ENCODE peak calls at places on chromosomes 16 and 17, in four cellular contexts. W, R, X and V are unnamed samples.

GRCh38 chr17:48100591-48101011 is 677 bp downstream of the CBX1 start:
- DNase-seq in W (no peak), X (peak), R (peak), V (peak)

GRCh38 chr17:32241521-32242094 is 24.0 kb upstream of the RHBDL3 start:
- DNase-seq in X (no peak), W (no peak), R (no peak), V (no peak)

GRCh38 chr16:86590501-86591144 is 12.3 kb downstream of the FOXL1 start:
- DNase-seq in X (no peak), W (no peak), R (no peak), V (no peak)

GRCh38 chr17:7004398-7005253 is 7.8 kb upstream of the RNASEK start:
- DNase-seq in W (peak), X (peak), R (peak), V (peak)

GRCh38 chr16:81810894-81811538 is 31.9 kb downstream of the PLCG2 start:
- DNase-seq in R (no peak), W (peak), X (no peak), V (no peak)

GRCh38 chr17:72361892-72362291 is 241.1 kb downstream of the SOX9 start:
- DNase-seq in X (no peak), R (no peak), W (no peak), V (no peak)

GRCh38 chr17:72502940-72503341 is 382.1 kb downstream of the SOX9 start:
- DNase-seq in X (no peak), R (no peak), W (no peak), V (no peak)

GRCh38 chr17:44997733-44998520 is 29.8 kb upstream of the C1QL1 start:
- DNase-seq in W (no peak), R (no peak), X (no peak), V (no peak)

GRCh38 chr17:72244942-72245341 is 124.1 kb downstream of the SOX9 start:
- DNase-seq in X (no peak), W (no peak), R (no peak), V (no peak)

GRCh38 chr17:39141915-39142664 is 9.3 kb downstream of the PLXDC1 start:
- DNase-seq in X (no peak), W (no peak), R (no peak), V (no peak)

GRCh38 chr16:65069090-65069489 is 52.8 kb downstream of the CDH11 start:
- DNase-seq in R (no peak), X (no peak), W (no peak), V (no peak)

GRCh38 chr17:65219124-65219523 is 82.0 kb downstream of the RGS9 start:
- DNase-seq in R (no peak), W (no peak), X (no peak), V (no peak)

GRCh38 chr17:67557921-67558320 is 159.8 kb upstream of the NOL11 start:
- DNase-seq in R (no peak), X (no peak), W (no peak), V (no peak)

GRCh38 chr17:74870512-74870911 is 2.3 kb downstream of the FDXR start:
- DNase-seq in X (no peak), R (no peak), W (no peak), V (no peak)

GRCh38 chr17:63930951-63931575 is 1.1 kb downstream of the CD79B start:
- DNase-seq in R (peak), X (peak), W (no peak), V (peak)

GRCh38 chr16:76038097-76038496 is 239.1 kb upstream of the CNTNAP4 start:
- DNase-seq in W (no peak), R (no peak), X (no peak), V (no peak)

GRCh38 chr16:23597003-23597756 is 1.1 kb upstream of the NDUFAB1 start:
- DNase-seq in R (peak), W (no peak), X (peak), V (peak)

GRCh38 chr17:40486513-40487370 is 14.7 kb downstream of the TNS4 start:
- DNase-seq in W (no peak), R (no peak), X (no peak), V (no peak)

GRCh38 chr16:28261916-28262315 is 30.4 kb upstream of the SBK1 start:
- DNase-seq in R (no peak), W (no peak), X (no peak), V (no peak)

GRCh38 chr16:86575754-86576557 is 2.4 kb upstream of the FOXL1 start:
- DNase-seq in W (no peak), X (peak), R (peak), V (peak)

GRCh38 chr16:9929313-9929712 is 252.9 kb downstream of the GRIN2A start:
- DNase-seq in W (peak), R (no peak), X (no peak), V (no peak)

GRCh38 chr17:28843810-28844137 is 1.2 kb upstream of the FAM222B start:
- DNase-seq in R (no peak), W (no peak), X (no peak), V (no peak)

GRCh38 chr17:33687831-33688230 is 394.7 kb upstream of the ASIC2 start:
- DNase-seq in X (no peak), R (no peak), W (no peak), V (no peak)

GRCh38 chr16:11783319-11784047 is 13.6 kb downstream of the ZC3H7A start:
- DNase-seq in X (peak), R (no peak), W (peak), V (no peak)

GRCh38 chr17:7775058-7775457 is 57.5 kb downstream of the DNAH2 start:
- DNase-seq in R (no peak), W (no peak), X (no peak), V (no peak)

GRCh38 chr17:36482611-36483504 is 3.6 kb upstream of the ZNHIT3 start:
- DNase-seq in R (peak), X (peak), W (peak), V (peak)

GRCh38 chr16:1464196-1464893 is 10.5 kb downstream of the CLCN7 start:
- DNase-seq in X (no peak), R (peak), W (no peak), V (no peak)

GRCh38 chr17:37708616-37709212 is 36.1 kb downstream of the HNF1B start:
- DNase-seq in R (no peak), X (no peak), W (no peak), V (no peak)

GRCh38 chr17:30831663-30832437 is at the start of gene ATAD5:
- DNase-seq in W (peak), R (peak), X (peak), V (peak)

GRCh38 chr17:34383225-34383615 is 20.2 kb upstream of the CCL1 start:
- DNase-seq in R (no peak), W (no peak), X (no peak), V (no peak)

GRCh38 chr17:20228860-20229259 is 219.7 kb downstream of the SPECC1 start:
- DNase-seq in R (no peak), X (no peak), W (no peak), V (no peak)

GRCh38 chr16:10039220-10040096 is 142.8 kb downstream of the GRIN2A start:
- DNase-seq in X (no peak), R (peak), W (no peak), V (peak)

GRCh38 chr17:34902761-34903325 is 58.4 kb downstream of the CCT6B start:
- DNase-seq in W (no peak), X (no peak), R (no peak), V (peak)

GRCh38 chr16:4944333-4945281 is 7.7 kb upstream of the PPL start:
- DNase-seq in X (peak), W (no peak), R (peak), V (peak)

GRCh38 chr17:42347198-42347597 is 41.0 kb downstream of the STAT3 start:
- DNase-seq in W (no peak), X (no peak), R (no peak), V (peak)

GRCh38 chr16:64417711-64418227 is 704.1 kb downstream of the CDH11 start:
- DNase-seq in X (no peak), W (no peak), R (no peak), V (no peak)

GRCh38 chr17:57868775-57869598 is 19.1 kb upstream of the MRPS23 start:
- DNase-seq in R (no peak), W (no peak), X (no peak), V (no peak)
- TF ChIP-seq POLR2AphosphoS5 in R (no peak), W (no peak), X (no peak), V (no peak)

DNA sequence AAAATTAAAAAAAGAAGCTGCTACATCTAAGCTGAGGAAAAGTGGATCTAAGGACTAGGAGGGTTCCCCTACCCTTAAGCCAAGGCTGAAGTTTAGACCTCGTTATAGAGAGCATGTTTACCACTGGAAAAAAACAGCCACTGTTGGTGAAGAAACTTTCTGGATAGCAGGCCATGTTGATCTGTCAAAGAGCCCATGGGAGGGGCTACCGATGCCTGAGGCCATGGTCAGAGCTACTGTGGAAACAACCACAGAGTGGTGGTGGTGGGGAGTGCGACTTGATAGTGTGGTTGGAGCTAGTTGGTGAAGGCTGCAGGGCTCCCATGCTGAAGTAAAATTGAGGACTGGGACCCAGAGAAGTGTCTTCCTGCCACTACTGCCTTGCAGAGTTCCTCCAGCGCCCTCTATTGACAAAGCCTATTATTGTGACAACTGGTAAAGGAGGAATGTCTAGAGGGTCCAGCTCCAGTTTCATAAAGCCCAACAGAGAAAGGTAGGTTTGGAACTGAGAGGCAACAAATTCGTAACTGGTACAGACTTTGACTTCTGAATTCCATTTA is 12.7 kb upstream of the FAM20A start:
- DNase-seq in X (peak), R (peak), W (no peak), V (peak)
- TF ChIP-seq NRF1 in X (no peak), R (no peak), W (no peak), V (no peak)

GRCh38 chr17:81854974-81855774 is 5.2 kb downstream of the P4HB start:
- DNase-seq in R (no peak), W (no peak), X (peak), V (peak)
- TF ChIP-seq POLR2AphosphoS5 in R (no peak), W (no peak), X (peak), V (no peak)

GRCh38 chr17:80443498-80443897 is 28.5 kb downstream of the ENDOV start:
- DNase-seq in X (no peak), R (no peak), W (no peak), V (no peak)

GRCh38 chr17:80445152-80446110 is 30.5 kb downstream of the ENDOV start:
- DNase-seq in X (no peak), R (no peak), W (no peak), V (no peak)

GRCh38 chr17:80442764-80443163 is 27.8 kb downstream of the ENDOV start:
- DNase-seq in W (no peak), R (no peak), X (no peak), V (no peak)

GRCh38 chr17:80442305-80442659 is 27.3 kb downstream of the ENDOV start:
- DNase-seq in W (no peak), R (no peak), X (no peak), V (no peak)

GRCh38 chr17:80443916-80444708 is 29.1 kb downstream of the ENDOV start:
- DNase-seq in W (no peak), R (peak), X (no peak), V (peak)
- TF ChIP-seq NRF1 in W (no peak), R (no peak), X (peak), V (no peak)

GRCh38 chr16:84302111-84302954 is 7.7 kb downstream of the WFDC1 start:
- DNase-seq in R (no peak), W (no peak), X (no peak), V (no peak)

GRCh38 chr16:84303516-84303915 is 8.8 kb downstream of the WFDC1 start:
- DNase-seq in W (no peak), X (no peak), R (no peak), V (no peak)

GRCh38 chr16:84306564-84306963 is 11.9 kb downstream of the WFDC1 start:
- DNase-seq in X (no peak), W (no peak), R (no peak), V (no peak)

GRCh38 chr16:84299734-84300440 is 5.2 kb downstream of the WFDC1 start:
- DNase-seq in X (no peak), R (peak), W (no peak), V (no peak)

GRCh38 chr16:84303023-84303422 is 8.3 kb downstream of the WFDC1 start:
- DNase-seq in R (no peak), W (no peak), X (no peak), V (no peak)
- TF ChIP-seq POLR2AphosphoS5 in R (no peak), W (no peak), X (no peak), V (no peak)

GRCh38 chr17:82226170-82226808 is 2.6 kb upstream of the SLC16A3 start:
- DNase-seq in R (no peak), X (no peak), W (no peak), V (no peak)

GRCh38 chr17:82224666-82225065 is 4.2 kb upstream of the SLC16A3 start:
- DNase-seq in X (no peak), W (no peak), R (no peak), V (no peak)

GRCh38 chr17:82223517-82223916 is 5.3 kb upstream of the SLC16A3 start:
- DNase-seq in X (no peak), W (no peak), R (no peak), V (peak)

GRCh38 chr17:82226809-82227628 is 1.8 kb upstream of the SLC16A3 start:
- DNase-seq in W (no peak), X (no peak), R (no peak), V (no peak)

GRCh38 chr17:82225368-82226029 is 3.3 kb upstream of the SLC16A3 start:
- DNase-seq in W (no peak), X (no peak), R (no peak), V (no peak)
- TF ChIP-seq NRF1 in W (no peak), X (no peak), R (no peak), V (no peak)

DNA sequence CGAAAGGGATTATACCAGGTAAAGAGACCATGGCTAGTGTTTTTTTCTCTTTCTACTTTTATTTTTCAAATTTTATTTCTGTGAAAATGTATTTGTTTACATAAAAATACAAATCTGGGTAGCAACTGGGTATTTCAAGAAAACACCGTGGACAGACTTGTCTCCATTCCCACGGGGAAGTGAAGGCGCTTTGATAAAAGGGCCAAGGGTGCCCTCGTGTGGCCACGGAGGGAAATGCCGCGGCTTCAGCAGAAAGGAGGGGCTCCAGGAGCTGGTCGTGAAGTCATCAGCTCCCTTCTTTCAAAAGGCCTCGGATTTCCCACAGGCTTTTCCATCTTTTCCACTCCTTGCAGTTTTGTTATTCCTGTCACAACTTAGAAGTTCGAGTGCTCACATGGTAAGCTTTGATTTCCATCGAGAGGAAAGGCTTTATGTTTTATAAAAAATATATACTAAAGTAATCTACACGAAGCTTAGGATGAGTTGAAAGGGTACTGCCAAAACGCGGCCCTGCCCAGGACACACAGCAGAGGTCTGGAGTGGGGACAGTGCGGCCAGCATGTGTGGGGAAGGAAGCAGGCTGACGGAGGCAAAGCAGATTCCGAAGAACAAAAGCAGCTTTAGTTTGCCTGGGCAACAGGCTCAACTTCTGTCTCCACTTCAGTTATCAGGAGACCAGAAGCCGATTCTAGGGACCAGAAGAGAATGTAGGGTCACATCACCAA is 15.3 kb upstream of the MNT start:
- DNase-seq in R (peak), W (no peak), X (peak), V (peak)
- TF ChIP-seq POLR2AphosphoS5 in R (no peak), W (no peak), X (peak), V (no peak)

DNA sequence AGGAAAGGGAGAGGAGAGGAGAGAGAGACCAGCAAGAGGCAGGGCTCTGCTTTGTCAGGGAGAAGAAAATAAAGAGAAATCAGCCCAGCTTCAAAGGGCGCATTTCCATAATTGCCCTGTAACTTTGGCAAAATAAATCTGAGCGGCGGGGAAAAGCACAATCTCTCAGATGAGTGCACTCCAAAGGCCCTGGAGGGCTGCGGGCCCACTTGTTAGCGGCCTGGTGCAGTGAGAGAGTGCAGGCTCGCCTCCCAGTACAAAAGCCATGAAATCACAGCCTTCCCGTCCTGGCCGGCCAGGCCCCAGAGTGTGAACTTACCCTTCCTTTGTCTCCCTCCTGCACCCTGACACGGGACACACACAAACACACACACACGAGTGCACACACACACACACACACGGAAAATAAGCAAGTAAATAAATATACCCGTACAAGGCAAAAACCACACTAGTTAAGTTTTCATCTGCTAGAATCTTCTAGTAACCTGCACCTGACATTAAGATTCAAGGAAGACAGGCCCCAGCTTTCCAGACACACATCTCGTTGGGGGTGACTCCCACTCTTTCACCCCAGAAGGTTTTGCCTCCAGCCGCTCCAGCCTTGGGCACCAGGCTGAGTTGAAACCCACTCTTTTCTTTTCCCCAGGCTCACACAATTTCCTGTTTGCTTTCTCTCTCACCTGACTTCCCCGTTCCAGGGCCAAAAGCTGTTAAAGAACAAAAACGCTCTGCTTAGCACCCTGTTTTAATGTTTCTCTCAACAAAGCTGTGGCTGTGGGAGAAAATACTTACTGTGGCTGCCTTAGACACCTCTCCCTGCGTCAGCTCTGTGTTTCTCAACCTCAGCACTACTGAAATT is 8.5 kb downstream of the IRX3 start:
- DNase-seq in X (no peak), W (no peak), R (no peak), V (peak)
- TF ChIP-seq NRF1 in X (no peak), W (no peak), R (no peak), V (no peak)

DNA sequence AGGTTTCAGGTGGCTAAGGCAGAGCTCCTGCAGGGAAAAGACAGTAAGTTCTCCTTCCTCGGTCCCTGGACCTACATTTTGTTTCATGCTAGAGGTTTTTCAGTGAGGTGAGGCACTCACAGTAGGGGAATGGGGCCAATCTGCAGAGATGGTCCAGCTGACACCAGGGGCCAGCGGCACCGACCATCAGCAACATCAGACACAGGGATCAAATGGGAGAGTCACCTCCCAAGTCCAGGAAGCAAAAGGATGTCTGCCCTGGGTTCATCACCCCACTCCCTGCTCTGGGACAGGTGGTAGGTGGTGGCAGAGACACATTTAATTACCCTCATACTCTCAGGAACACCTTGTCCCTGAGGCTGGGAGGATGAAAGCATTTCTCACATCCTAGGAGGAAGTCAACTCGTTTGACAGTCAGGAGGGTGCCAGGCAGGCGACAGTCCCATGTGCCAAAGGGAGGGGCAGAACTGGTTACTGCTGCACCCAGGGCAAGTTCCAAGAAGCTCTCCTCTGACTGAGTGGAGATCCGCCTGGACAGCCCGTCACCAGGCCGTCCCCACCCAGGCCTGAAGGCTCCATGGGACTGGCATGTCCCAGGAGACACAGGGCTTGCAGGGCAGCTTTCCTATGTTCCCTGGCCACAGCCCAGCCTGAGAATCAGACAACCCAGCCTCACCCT is 19.2 kb downstream of the ATP6V0D1 start:
- DNase-seq in W (no peak), X (no peak), R (no peak), V (no peak)
- TF ChIP-seq POLR2AphosphoS5 in W (no peak), X (no peak), R (no peak), V (no peak)